ENCODE peak calls at places on chromosomes 2 and 18, in nine cellular contexts. L, A, N, B, Z, M, X, T and U are unnamed samples.

GRCh38 chr2:74548285-74548918 is 5.3 kb downstream of the LOXL3 start:
- DNase-seq in L (no peak), A (no peak), N (no peak), B (no peak), Z (no peak), M (no peak), X (no peak), T (no peak), U (no peak)

GRCh38 chr2:202815548-202816420 is 55.8 kb downstream of the ICA1L start:
- DNase-seq in L (no peak), A (peak), N (no peak), B (no peak), Z (no peak), M (no peak), X (no peak), T (no peak), U (no peak)

GRCh38 chr18:63775166-63775730 is at the start of gene SERPINB7:
- DNase-seq in L (no peak), A (peak), N (no peak), B (peak), Z (no peak), M (no peak), X (no peak), T (peak), U (no peak)

GRCh38 chr2:119234021-119235019 is 10.7 kb downstream of the STEAP3 start:
- DNase-seq in L (no peak), A (peak), N (no peak), B (no peak), Z (no peak), M (no peak), X (peak), T (peak), U (no peak)

GRCh38 chr2:48480526-48480925 is 49.4 kb upstream of the STON1 start:
- DNase-seq in L (no peak), A (no peak), N (no peak), B (no peak), Z (no peak), M (no peak), X (no peak), T (no peak), U (no peak)

GRCh38 chr2:114442545-114442944 is at the start of gene DPP10:
- DNase-seq in L (no peak), A (peak), N (no peak), B (no peak), Z (peak), M (peak), X (peak), T (peak), U (no peak)

GRCh38 chr18:79611040-79611681 is 68.4 kb upstream of the CTDP1 start:
- DNase-seq in L (no peak), A (peak), N (peak), B (peak), Z (no peak), M (peak), X (peak), T (peak), U (peak)

GRCh38 chr2:102620367-102620766 is 1.0 kb downstream of the SLC9A2 start:
- DNase-seq in L (no peak), A (no peak), N (no peak), B (no peak), Z (peak), M (peak), X (no peak), T (peak), U (no peak)

GRCh38 chr2:164979113-164979512 is 23.8 kb upstream of the SLC38A11 start:
- DNase-seq in L (no peak), A (no peak), N (no peak), B (no peak), Z (no peak), M (no peak), X (no peak), T (no peak), U (no peak)

GRCh38 chr2:134693359-134694330 is 25.2 kb downstream of the TMEM163 start:
- DNase-seq in L (no peak), A (no peak), N (no peak), B (no peak), Z (no peak), M (no peak), X (no peak), T (no peak), U (no peak)

GRCh38 chr2:110770308-110770695 is 37.9 kb downstream of the ACOXL start:
- DNase-seq in L (no peak), A (no peak), N (no peak), B (no peak), Z (no peak), M (no peak), X (no peak), T (no peak), U (no peak)

GRCh38 chr2:60746318-60746717 is 9.8 kb upstream of the PAPOLG start:
- DNase-seq in L (no peak), A (no peak), N (no peak), B (no peak), Z (no peak), M (no peak), X (no peak), T (no peak), U (no peak)

GRCh38 chr18:71020342-71021096 is 731.7 kb downstream of the SOCS6 start:
- DNase-seq in L (no peak), A (peak), N (no peak), B (no peak), Z (no peak), M (no peak), X (no peak), T (no peak), U (no peak)

GRCh38 chr2:127568128-127568527 is 32.6 kb downstream of the MYO7B start:
- DNase-seq in L (no peak), A (no peak), N (no peak), B (no peak), Z (no peak), M (peak), X (no peak), T (no peak), U (peak)

GRCh38 chr2:2669316-2669715 is 338.2 kb upstream of the MYT1L start:
- DNase-seq in L (no peak), A (no peak), N (no peak), B (no peak), Z (no peak), M (no peak), X (no peak), T (no peak), U (no peak)

GRCh38 chr18:48129621-48130082 is 199.2 kb upstream of the SMAD2 start:
- DNase-seq in L (no peak), A (no peak), N (no peak), B (no peak), Z (no peak), M (no peak), X (peak), T (no peak), U (no peak)

GRCh38 chr2:50872543-50872942 is 159.4 kb downstream of the NRXN1 start:
- DNase-seq in L (no peak), A (no peak), N (no peak), B (peak), Z (no peak), M (no peak), X (no peak), T (no peak), U (no peak)

GRCh38 chr2:168749264-168749663 is 53.2 kb upstream of the NOSTRIN start:
- DNase-seq in L (no peak), A (no peak), N (no peak), B (no peak), Z (no peak), M (no peak), X (no peak), T (no peak), U (no peak)

GRCh38 chr18:21141678-21142422 is 30.2 kb upstream of the ROCK1 start:
- DNase-seq in L (no peak), A (peak), N (no peak), B (no peak), Z (no peak), M (no peak), X (no peak), T (no peak), U (no peak)

DNA sequence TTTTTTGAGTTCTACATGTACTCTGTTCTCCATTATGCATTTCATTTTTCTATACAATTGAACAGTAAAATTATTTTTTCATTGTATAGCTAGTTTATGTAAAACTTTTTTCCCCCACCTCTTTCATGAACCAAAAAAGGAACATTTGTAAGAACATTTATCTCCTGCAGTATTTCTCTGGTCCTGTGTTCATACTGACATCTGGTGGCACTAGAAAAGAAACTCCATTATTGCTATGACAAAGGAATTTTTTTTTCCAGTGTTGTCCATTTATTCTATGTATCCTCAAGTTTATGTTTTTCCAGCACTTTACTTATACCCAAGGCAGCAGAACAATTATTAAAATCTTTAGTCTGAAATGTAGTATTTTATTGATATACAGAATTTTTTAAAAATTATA is 27.4 kb upstream of the CHAC2 start:
- DNase-seq in L (no peak), A (peak), N (no peak), B (peak), Z (no peak), M (no peak), X (no peak), T (peak), U (no peak)
- TF ChIP-seq CTCF in L (no peak), A (peak), N (peak), B (peak), Z (peak), M (no peak), X (peak), T (peak), U (no peak)

GRCh38 chr2:85661139-85661858 is 6.7 kb downstream of the SFTPB start:
- DNase-seq in L (no peak), A (no peak), N (no peak), B (no peak), Z (no peak), M (no peak), X (no peak), T (no peak), U (peak)
- TF ChIP-seq POLR2A in L (no peak), A (no peak), N (no peak), B (no peak), Z (no peak), M (no peak), X (no peak), T (no peak), U (no peak)

GRCh38 chr2:27212626-27213471 is 781 bp upstream of the SLC5A6 start:
- DNase-seq in L (no peak), A (peak), N (peak), B (no peak), Z (no peak), M (no peak), X (no peak), T (peak), U (peak)
- TF ChIP-seq CTCF in L (no peak), A (no peak), N (no peak), B (no peak), Z (no peak), M (no peak), X (no peak), T (peak), U (no peak)

DNA sequence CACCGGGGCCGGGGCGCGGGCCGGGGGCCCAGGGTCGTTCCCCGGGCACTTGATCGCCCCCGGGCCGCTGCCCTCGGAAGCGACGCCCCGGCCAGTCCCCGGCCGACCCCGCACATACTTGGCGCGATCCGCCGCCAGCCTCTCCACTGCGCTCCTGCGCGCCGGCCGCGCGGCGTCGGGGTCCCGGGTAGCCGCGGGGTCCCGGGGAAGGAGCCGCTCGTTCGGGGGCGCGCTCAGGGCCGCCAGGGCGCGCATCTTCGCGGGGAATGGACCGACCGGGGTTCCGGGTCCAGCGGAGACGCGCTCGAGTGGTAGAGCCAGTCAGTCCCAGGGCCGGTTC is 204 bp downstream of the FAM110C start:
- DNase-seq in L (no peak), A (no peak), N (no peak), B (no peak), Z (no peak), M (no peak), X (no peak), T (no peak), U (no peak)
- TF ChIP-seq POLR2A in L (no peak), A (no peak), N (peak), B (no peak), Z (peak), M (peak), X (peak), T (no peak), U (no peak)